ENCODE peak calls at places on chromosomes 11 and 22, in four cellular contexts. P is GM12878, T is HepG2, N is H1. A is an unnamed sample.
A peak's percentile ranks its signal among the peaks of the same experiment; 100 is the strongest.

GRCh38 chr11:92642146-92642919 is 327.1 kb upstream of the MTNR1B start:
- DNase-seq in P (no peak), T (no peak), N (no peak), A (no peak)

GRCh38 chr11:32108576-32108975 is 17.7 kb downstream of the RCN1 start:
- DNase-seq in P (no peak), T (no peak), N (no peak), A (no peak)

GRCh38 chr11:7677071-7677470 is 3.8 kb upstream of the CYB5R2 start:
- DNase-seq in P (no peak), T (no peak), N (no peak), A (no peak)

GRCh38 chr22:27218521-27218920 is 561.1 kb downstream of the MIAT start:
- DNase-seq in P (no peak), T (no peak), N (no peak), A (no peak)

GRCh38 chr22:37999640-38000272 is 15.4 kb upstream of the SOX10 start:
- DNase-seq in P (no peak), T (no peak), N (no peak), A (peak; percentile 57)

GRCh38 chr11:1847006-1847735 is 5.7 kb upstream of the LSP1 start:
- DNase-seq in P (no peak), T (no peak), N (no peak), A (no peak)

GRCh38 chr11:36149538-36150242 is 139.5 kb downstream of the COMMD9 start:
- DNase-seq in P (peak; percentile 31), T (peak; percentile 68), N (peak; percentile 75), A (peak; percentile 61)

GRCh38 chr11:122863704-122864326 is 18.7 kb upstream of the JHY start:
- DNase-seq in P (no peak), T (no peak), N (no peak), A (peak; percentile 43)

GRCh38 chr22:23834406-23834805 is 4.4 kb downstream of the DERL3 start:
- DNase-seq in P (no peak), T (no peak), N (no peak), A (no peak)

GRCh38 chr11:76654310-76654851 is 16.2 kb downstream of the LRRC32 start:
- DNase-seq in P (no peak), T (no peak), N (no peak), A (no peak)

GRCh38 chr11:124656759-124657627 is 16.5 kb downstream of the SIAE start:
- DNase-seq in P (no peak), T (no peak), N (no peak), A (no peak)

GRCh38 chr22:35601743-35602633 is 15.1 kb downstream of the MB start:
- DNase-seq in P (no peak), T (no peak), N (no peak), A (no peak)

GRCh38 chr22:23179381-23180294 is 671 bp upstream of the BCR start:
- DNase-seq in P (no peak), T (no peak), N (no peak), A (no peak)

GRCh38 chr11:128627666-128628342 is 40.4 kb upstream of the ETS1 start:
- DNase-seq in P (no peak), T (no peak), N (no peak), A (no peak)

GRCh38 chr22:24140357-24140756 is 40.9 kb upstream of the SUSD2 start:
- DNase-seq in P (no peak), T (no peak), N (no peak), A (no peak)

GRCh38 chr11:73969091-73969490 is 13.6 kb downstream of the UCP2 start:
- DNase-seq in P (no peak), T (no peak), N (no peak), A (no peak)

GRCh38 chr11:121881806-121882205 is 234.2 kb downstream of the BLID start:
- DNase-seq in P (no peak), T (no peak), N (no peak), A (no peak)

GRCh38 chr22:41480397-41480735 is 11.4 kb downstream of the ACO2 start:
- DNase-seq in P (no peak), T (no peak), N (no peak), A (no peak)

GRCh38 chr11:120170741-120171261 is 32.9 kb upstream of the TRIM29 start:
- DNase-seq in P (no peak), T (no peak), N (no peak), A (no peak)

GRCh38 chr22:26558246-26558895 is 31.6 kb downstream of the TPST2 start:
- DNase-seq in P (no peak), T (no peak), N (no peak), A (no peak)

GRCh38 chr11:1453611-1454386 is 32.8 kb downstream of the MOB2 start:
- DNase-seq in P (peak; percentile 2), T (peak; percentile 44), N (peak; percentile 17), A (no peak)

GRCh38 chr11:19474954-19475811 is 234.4 kb upstream of the E2F8 start:
- DNase-seq in P (peak; percentile 76), T (no peak), N (no peak), A (no peak)

GRCh38 chr22:20996598-20997535 is 5.1 kb downstream of the THAP7 start:
- DNase-seq in P (no peak), T (no peak), N (no peak), A (no peak)

GRCh38 chr11:92894197-92894596 is 75.3 kb upstream of the MTNR1B start:
- DNase-seq in P (no peak), T (no peak), N (no peak), A (no peak)

GRCh38 chr11:44782478-44782877 is 55.7 kb downstream of the TSPAN18 start:
- DNase-seq in P (no peak), T (no peak), N (no peak), A (no peak)

GRCh38 chr11:44785856-44786606 is 59.3 kb downstream of the TSPAN18 start:
- DNase-seq in P (no peak), T (no peak), N (no peak), A (peak; percentile 28)

GRCh38 chr11:44787070-44787469 is 60.3 kb downstream of the TSPAN18 start:
- DNase-seq in P (no peak), T (no peak), N (no peak), A (no peak)

GRCh38 chr11:44784438-44784760 is 57.6 kb downstream of the TSPAN18 start:
- DNase-seq in P (no peak), T (no peak), N (no peak), A (no peak)

GRCh38 chr11:44784784-44785183 is 58.0 kb downstream of the TSPAN18 start:
- DNase-seq in P (no peak), T (no peak), N (no peak), A (no peak)
- TF ChIP-seq SUZ12 in P (no peak), T (no peak), N (no peak), A (no peak)

GRCh38 chr11:213111-213510 is 5.6 kb downstream of the RIC8A start:
- DNase-seq in P (no peak), T (no peak), N (no peak), A (no peak)

GRCh38 chr11:210803-211180 is 3.3 kb downstream of the RIC8A start:
- DNase-seq in P (no peak), T (no peak), N (no peak), A (no peak)

GRCh38 chr11:211741-212140 is 4.2 kb downstream of the RIC8A start:
- DNase-seq in P (no peak), T (no peak), N (no peak), A (no peak)

GRCh38 chr11:211295-211694 is 3.8 kb downstream of the RIC8A start:
- DNase-seq in P (no peak), T (no peak), N (no peak), A (no peak)

DNA sequence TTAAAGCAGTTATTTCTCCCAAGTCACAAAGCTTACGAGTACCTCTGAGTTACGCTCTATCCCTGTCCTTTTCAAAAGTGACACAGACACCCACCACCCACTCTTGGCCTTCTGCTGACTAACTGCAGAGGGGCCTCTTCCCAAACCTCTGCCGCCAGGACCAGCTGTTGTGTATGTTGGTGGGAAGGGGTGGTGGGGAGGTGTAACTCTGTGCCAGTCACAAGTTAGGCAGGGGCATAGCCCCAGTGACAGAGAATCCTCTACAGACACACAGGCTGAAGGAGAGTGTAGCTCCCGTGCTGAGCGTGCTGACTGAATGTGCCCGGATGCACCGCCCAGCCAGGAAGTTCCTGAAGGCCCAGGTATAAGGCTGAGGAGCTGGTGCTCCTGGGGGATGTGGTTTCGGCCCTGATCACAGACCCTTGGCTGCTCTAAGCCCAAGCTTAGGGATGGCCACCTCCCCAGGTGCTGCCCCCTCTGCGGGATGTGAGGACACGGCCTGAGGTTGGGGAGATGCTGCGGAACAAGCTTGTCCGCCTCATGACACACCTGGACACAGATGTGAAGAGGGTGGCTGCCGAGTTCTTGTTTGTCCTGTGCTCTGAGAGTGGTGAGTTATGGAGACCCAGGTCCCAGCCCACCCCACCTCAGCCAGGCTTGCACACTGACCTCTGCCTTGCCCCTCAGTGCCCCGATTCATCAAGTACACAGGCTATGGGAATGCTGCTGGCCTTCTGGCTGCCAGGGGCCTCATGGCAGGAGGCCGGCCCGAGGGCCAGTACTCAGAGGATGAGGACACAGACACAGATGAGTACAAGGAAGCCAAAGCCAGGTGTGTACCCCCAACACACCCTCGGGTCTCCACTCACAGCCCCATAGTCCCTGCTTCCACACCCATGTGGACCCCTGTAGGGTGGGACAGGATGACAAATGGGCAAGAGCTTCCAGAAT is 4.9 kb downstream of the RIC8A start:
- DNase-seq in P (no peak), T (no peak), N (no peak), A (no peak)
- TF ChIP-seq SUZ12 in P (no peak), T (no peak), N (no peak), A (no peak)

GRCh38 chr22:40194656-40195055 is 16.9 kb downstream of the TNRC6B start:
- DNase-seq in P (no peak), T (no peak), N (no peak), A (no peak)
- TF ChIP-seq SUZ12 in P (no peak), T (no peak), N (no peak), A (no peak)

DNA sequence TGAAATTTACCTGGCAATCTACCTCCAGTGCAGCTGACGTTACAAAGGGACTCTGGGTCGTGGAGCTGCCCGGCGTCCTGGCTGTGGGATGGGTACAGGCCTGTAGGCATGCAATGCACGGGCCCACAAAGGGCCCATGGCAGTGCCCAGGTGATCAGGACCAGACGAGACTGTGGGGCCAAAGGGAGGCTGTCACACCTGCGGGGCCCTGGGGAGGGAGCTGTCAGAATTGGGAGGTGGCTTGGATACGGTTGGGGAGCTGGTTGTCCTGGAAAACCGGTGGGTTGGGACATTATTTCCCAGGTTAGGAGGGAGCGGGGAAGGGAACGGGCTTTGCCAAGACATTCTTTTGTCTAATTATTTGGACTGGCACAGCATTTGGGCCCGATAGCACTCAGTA is 958.5 kb downstream of the BRD1 start:
- DNase-seq in P (no peak), T (no peak), N (no peak), A (no peak)
- TF ChIP-seq SUZ12 in P (no peak), T (no peak), N (no peak), A (no peak)

GRCh38 chr11:127454856-127455255 is 454.3 kb upstream of the KIRREL3 start:
- DNase-seq in P (no peak), T (no peak), N (no peak), A (no peak)
- TF ChIP-seq SUZ12 in P (no peak), T (no peak), N (no peak), A (no peak)

DNA sequence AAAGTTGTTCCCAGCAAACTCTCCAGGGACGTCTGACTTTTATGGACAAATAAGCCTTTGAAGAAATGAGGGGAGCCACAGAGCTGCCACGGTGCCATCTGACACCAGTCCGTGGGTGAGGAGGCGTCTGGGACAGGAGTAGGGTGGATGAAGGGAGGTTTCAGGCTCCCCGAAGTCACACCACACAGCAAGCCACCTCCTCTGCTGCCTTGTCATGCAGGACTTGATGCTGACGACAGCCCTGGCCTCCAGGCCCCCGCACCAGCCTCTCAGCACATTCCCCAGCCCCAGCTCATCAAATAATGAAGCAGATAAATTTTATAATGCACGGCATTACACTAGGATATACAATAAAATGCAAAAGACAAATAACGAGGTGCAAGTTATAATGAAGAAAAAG is 156.5 kb downstream of the CEP164 start:
- DNase-seq in P (no peak), T (no peak), N (no peak), A (no peak)
- TF ChIP-seq SUZ12 in P (no peak), T (no peak), N (no peak), A (no peak)

A was measured in HEK293T.